ENCODE peak calls at places on chromosomes 5 and 9, in nine cellular contexts. L, Z, V, P, A, B, J, T and D are unnamed samples.

GRCh38 chr9:98736216-98736615 is 27.5 kb upstream of the GABBR2 start:
- DNase-seq in Z (no peak), B (no peak), T (no peak), V (no peak), P (no peak), A (no peak), L (no peak), J (no peak), D (no peak)

GRCh38 chr5:12141496-12141895 is 237.2 kb upstream of the CTNND2 start:
- DNase-seq in Z (no peak), T (no peak), L (no peak), P (no peak), V (peak), J (no peak), A (no peak), B (no peak), D (no peak)

GRCh38 chr9:83242066-83242465 is 179.1 kb upstream of the RASEF start:
- DNase-seq in Z (no peak), A (no peak), T (no peak), V (no peak), L (no peak), B (no peak), J (no peak), P (no peak), D (no peak)

GRCh38 chr5:116360008-116360853 is 214.4 kb downstream of the SEMA6A start:
- DNase-seq in Z (peak), A (no peak), P (no peak), V (peak), J (peak), L (no peak), B (no peak), T (peak), D (peak)

GRCh38 chr5:173011602-173012001 is 28.0 kb downstream of the ATP6V0E1 start:
- DNase-seq in Z (no peak), L (peak), B (no peak), V (no peak), J (no peak), P (no peak), A (no peak), T (no peak), D (no peak)

GRCh38 chr9:124040186-124040920 is 28.8 kb downstream of the LHX2 start:
- DNase-seq in Z (peak), L (no peak), A (no peak), J (peak), T (no peak), V (peak), P (no peak), B (no peak), D (no peak)

GRCh38 chr9:117218951-117219350 is 195.9 kb downstream of the ASTN2 start:
- DNase-seq in L (no peak), V (no peak), P (no peak), T (no peak), A (no peak), B (no peak), Z (no peak), J (no peak), D (no peak)

GRCh38 chr5:14097998-14098471 is 45.1 kb upstream of the TRIO start:
- DNase-seq in A (no peak), Z (no peak), P (peak), V (peak), L (no peak), J (peak), B (no peak), T (no peak), D (peak)

GRCh38 chr5:107486489-107486888 is 184.2 kb downstream of the EFNA5 start:
- DNase-seq in Z (no peak), P (peak), A (peak), V (peak), B (no peak), T (peak), L (no peak), J (no peak), D (no peak)

GRCh38 chr5:124746252-124746915 is at the start of gene ZNF608:
- DNase-seq in A (no peak), T (no peak), P (peak), L (peak), V (peak), J (no peak), Z (no peak), B (no peak), D (no peak)

GRCh38 chr5:40165106-40165788 is 514.5 kb upstream of the PTGER4 start:
- DNase-seq in J (no peak), A (no peak), T (no peak), L (no peak), P (no peak), V (no peak), Z (no peak), B (no peak), D (no peak)

GRCh38 chr5:38291355-38291754 is 33.0 kb downstream of the EGFLAM start:
- DNase-seq in J (no peak), A (no peak), T (no peak), Z (no peak), B (no peak), V (no peak), L (no peak), P (peak), D (no peak)

GRCh38 chr5:144203750-144204596 is 33.3 kb downstream of the KCTD16 start:
- DNase-seq in Z (no peak), P (peak), V (peak), B (peak), L (no peak), A (no peak), T (peak), J (peak), D (peak)

GRCh38 chr9:137130176-137130755 is 8.7 kb upstream of the GRIN1 start:
- DNase-seq in Z (no peak), P (peak), A (no peak), B (peak), L (no peak), J (no peak), V (no peak), T (no peak), D (no peak)

GRCh38 chr9:112970939-112971338 is 41.1 kb downstream of the ZNF883 start:
- DNase-seq in P (no peak), V (no peak), B (no peak), T (no peak), Z (no peak), J (peak), L (no peak), A (no peak), D (no peak)

GRCh38 chr9:74524289-74524688 is 27.2 kb downstream of the RORB start:
- DNase-seq in Z (no peak), B (no peak), T (no peak), P (no peak), V (no peak), J (no peak), L (no peak), A (no peak), D (no peak)

GRCh38 chr5:142016576-142016975 is 3.7 kb upstream of the GNPDA1 start:
- DNase-seq in T (no peak), J (no peak), A (no peak), Z (no peak), B (no peak), L (no peak), P (no peak), V (no peak), D (no peak)

GRCh38 chr9:38213591-38213990 is 144.6 kb upstream of the SHB start:
- DNase-seq in B (no peak), L (no peak), J (no peak), A (no peak), P (no peak), Z (no peak), V (no peak), T (no peak), D (no peak)

GRCh38 chr5:43367909-43368648 is 44.1 kb downstream of the CCL28 start:
- DNase-seq in V (peak), L (no peak), T (no peak), A (no peak), J (no peak), Z (no peak), B (no peak), P (peak), D (no peak)

GRCh38 chr5:132474881-132475511 is 15.6 kb downstream of the IRF1 start:
- DNase-seq in J (no peak), V (no peak), Z (peak), T (no peak), L (no peak), A (no peak), B (no peak), P (no peak), D (no peak)

GRCh38 chr5:16709691-16710420 is 93.1 kb upstream of the RETREG1 start:
- DNase-seq in Z (no peak), J (no peak), P (no peak), T (no peak), A (no peak), B (no peak), V (no peak), L (no peak), D (no peak)

GRCh38 chr9:120104771-120105170 is 475.2 kb downstream of the CDK5RAP2 start:
- DNase-seq in Z (no peak), B (no peak), V (no peak), L (no peak), T (no peak), A (no peak), P (peak), J (no peak), D (no peak)

GRCh38 chr5:116536279-116537161 is 38.1 kb downstream of the SEMA6A start:
- DNase-seq in T (no peak), B (no peak), Z (no peak), P (no peak), A (no peak), V (no peak), L (no peak), J (no peak), D (no peak)

GRCh38 chr5:65459995-65460394 is 21.7 kb downstream of the ADAMTS6 start:
- DNase-seq in T (no peak), Z (no peak), L (no peak), B (no peak), A (no peak), P (no peak), V (no peak), J (no peak), D (no peak)

GRCh38 chr5:175811594-175811993 is 59.8 kb upstream of the CPLX2 start:
- DNase-seq in P (no peak), V (no peak), T (no peak), J (no peak), B (no peak), A (no peak), Z (no peak), L (no peak), D (no peak)

GRCh38 chr9:1722404-1722803 is 292.7 kb upstream of the SMARCA2 start:
- DNase-seq in Z (no peak), P (peak), A (no peak), T (no peak), B (no peak), J (no peak), V (no peak), L (no peak), D (no peak)

GRCh38 chr5:34626036-34626435 is 30.1 kb upstream of the RAI14 start:
- DNase-seq in Z (no peak), V (peak), J (peak), A (no peak), T (no peak), B (no peak), L (no peak), P (peak), D (no peak)

GRCh38 chr5:71865202-71865601 is 146.1 kb downstream of the CARTPT start:
- DNase-seq in V (peak), J (peak), P (peak), Z (no peak), L (no peak), B (no peak), A (no peak), T (no peak), D (no peak)

GRCh38 chr9:29697011-29697410 is 2123.7 kb upstream of the C9orf72 start:
- DNase-seq in A (no peak), T (no peak), J (no peak), B (no peak), P (peak), Z (no peak), V (peak), L (no peak), D (no peak)

GRCh38 chr9:135743546-135744332 is 41.8 kb downstream of the KCNT1 start:
- DNase-seq in J (no peak), V (no peak), P (no peak), L (no peak), A (no peak), B (no peak), T (no peak), Z (no peak), D (no peak)

GRCh38 chr5:86929123-86929766 is 311.5 kb downstream of the COX7C start:
- DNase-seq in P (no peak), B (peak), V (no peak), A (no peak), T (no peak), L (no peak), Z (no peak), J (no peak), D (no peak)
- TF ChIP-seq CTCF in P (no peak), B (no peak), V (no peak), A (no peak), T (no peak), L (no peak), Z (no peak), J (no peak), D (no peak)

GRCh38 chr5:112374356-112374755 is 44.7 kb downstream of the EPB41L4A start:
- DNase-seq in V (no peak), B (no peak), P (no peak), A (no peak), L (no peak), J (no peak), T (no peak), Z (no peak), D (no peak)
- TF ChIP-seq CTCF in V (no peak), B (no peak), P (no peak), A (no peak), L (no peak), J (no peak), T (no peak), Z (no peak), D (no peak)

GRCh38 chr9:69122086-69122390 is 52.0 kb upstream of the TJP2 start:
- DNase-seq in L (peak), P (peak), B (peak), A (no peak), Z (peak), J (peak), V (peak), T (peak), D (no peak)
- TF ChIP-seq CTCF in L (no peak), P (no peak), B (no peak), A (no peak), Z (no peak), J (no peak), V (no peak), T (no peak), D (no peak)

GRCh38 chr5:169430676-169431075 is 129.7 kb upstream of the SLIT3 start:
- DNase-seq in J (no peak), A (no peak), L (no peak), P (no peak), T (no peak), Z (no peak), B (no peak), V (no peak), D (no peak)

GRCh38 chr5:169431386-169431785 is 130.4 kb upstream of the SLIT3 start:
- DNase-seq in L (no peak), T (no peak), J (no peak), Z (no peak), A (no peak), B (no peak), P (no peak), V (no peak), D (no peak)

GRCh38 chr5:169426674-169427250 is 125.8 kb upstream of the SLIT3 start:
- DNase-seq in P (no peak), L (no peak), B (peak), V (no peak), A (no peak), T (no peak), Z (no peak), J (no peak), D (no peak)

GRCh38 chr5:169424956-169425318 is 124.0 kb upstream of the SLIT3 start:
- DNase-seq in Z (no peak), T (no peak), L (no peak), V (no peak), J (no peak), A (no peak), P (no peak), B (no peak), D (no peak)

GRCh38 chr5:169429044-169429443 is 128.1 kb upstream of the SLIT3 start:
- DNase-seq in A (no peak), P (no peak), V (peak), J (peak), Z (no peak), T (no peak), L (no peak), B (no peak), D (no peak)
- TF ChIP-seq CTCF in A (no peak), P (no peak), V (no peak), J (no peak), Z (no peak), T (no peak), L (no peak), B (no peak), D (no peak)

GRCh38 chr9:72974501-72974900 is 21.6 kb upstream of the ALDH1A1 start:
- DNase-seq in B (no peak), Z (no peak), P (no peak), T (no peak), V (no peak), J (no peak), A (no peak), L (no peak), D (no peak)
- TF ChIP-seq CTCF in B (no peak), Z (no peak), P (no peak), T (no peak), V (no peak), J (no peak), A (no peak), L (no peak), D (no peak)

GRCh38 chr5:115349001-115349817 is 52.8 kb upstream of the CCDC112 start:
- DNase-seq in P (peak), J (peak), B (no peak), L (no peak), Z (no peak), A (no peak), V (peak), T (no peak), D (peak)
- TF ChIP-seq CTCF in P (no peak), J (peak), B (no peak), L (no peak), Z (no peak), A (no peak), V (no peak), T (no peak), D (peak)